ENCODE peak calls at places on chromosomes 12 and 14, in four cellular contexts. N, E, G and F are unnamed samples. For H3K4me1, the result is how much of the 10 kb centered on the place peaks cover.

GRCh38 chr14:105411017-105411941 is 8.3 kb upstream of the MTA1 start:
- DNase-seq in G (no peak), N (peak), E (peak), F (peak)

GRCh38 chr12:129385637-129385990 is 518.2 kb downstream of the TMEM132D start:
- DNase-seq in N (no peak), G (no peak), E (no peak), F (no peak)

GRCh38 chr14:95811813-95812212 is 64.8 kb upstream of the TUNAR start:
- DNase-seq in E (no peak), N (no peak), G (no peak), F (no peak)

GRCh38 chr14:77980475-77981321 is 180.8 kb downstream of the ADCK1 start:
- DNase-seq in N (no peak), G (peak), E (no peak), F (peak)

GRCh38 chr12:57735952-57736742 is 2.4 kb downstream of the AGAP2 start:
- DNase-seq in G (no peak), E (no peak), N (peak), F (peak)

GRCh38 chr12:46480724-46481123 is 108.2 kb upstream of the SLC38A2 start:
- DNase-seq in N (no peak), G (no peak), E (no peak), F (no peak)

GRCh38 chr12:75971253-75971652 is 60.3 kb downstream of the PHLDA1 start:
- DNase-seq in G (no peak), E (no peak), N (no peak), F (no peak)

GRCh38 chr12:70590549-70591226 is 46.5 kb downstream of the PTPRB start:
- DNase-seq in G (no peak), E (no peak), N (peak), F (no peak)

GRCh38 chr14:89851031-89851430 is 103.5 kb downstream of the EFCAB11 start:
- DNase-seq in G (no peak), E (no peak), N (peak), F (no peak)

GRCh38 chr14:96559571-96559970 is 57.4 kb downstream of the PAPOLA start:
- DNase-seq in G (no peak), E (no peak), N (no peak), F (no peak)

GRCh38 chr14:71932229-71932951 is at the start of gene RGS6:
- DNase-seq in E (no peak), N (peak), G (peak), F (no peak)

GRCh38 chr12:113056631-113057488 is at the start of gene DTX1:
- DNase-seq in G (peak), N (peak), E (no peak), F (no peak)

GRCh38 chr12:6954754-6955461 is 3.8 kb downstream of the PTPN6 start:
- DNase-seq in N (no peak), E (no peak), G (peak), F (no peak)

GRCh38 chr12:118060301-118061010 is 523 bp downstream of the WSB2 start:
- DNase-seq in N (no peak), E (no peak), G (peak), F (peak)

GRCh38 chr14:63212209-63212608 is 8.0 kb downstream of the RHOJ start:
- DNase-seq in E (no peak), G (no peak), N (no peak), F (no peak)

GRCh38 chr14:102659797-102660196 is 67.3 kb downstream of the RCOR1 start:
- DNase-seq in G (no peak), N (peak), E (no peak), F (no peak)

GRCh38 chr12:58242803-58243628 is 301.6 kb downstream of the ATP23 start:
- DNase-seq in G (no peak), E (no peak), N (no peak), F (no peak)

GRCh38 chr12:67541625-67541991 is 106.9 kb upstream of the DYRK2 start:
- DNase-seq in G (no peak), N (no peak), E (no peak), F (no peak)

GRCh38 chr14:88482524-88482923 is 72.3 kb downstream of the PTPN21 start:
- DNase-seq in N (no peak), E (no peak), G (no peak), F (no peak)

GRCh38 chr14:72715215-72715909 is 178.5 kb downstream of the DPF3 start:
- DNase-seq in G (peak), E (no peak), N (peak), F (no peak)

GRCh38 chr12:25102402-25102801 is 92.6 kb downstream of the DNAI7 start:
- DNase-seq in N (no peak), G (no peak), E (no peak), F (no peak)
- H3K4me3 ChIP-seq in N (no peak), G (no peak), E (no peak), F (no peak)

DNA sequence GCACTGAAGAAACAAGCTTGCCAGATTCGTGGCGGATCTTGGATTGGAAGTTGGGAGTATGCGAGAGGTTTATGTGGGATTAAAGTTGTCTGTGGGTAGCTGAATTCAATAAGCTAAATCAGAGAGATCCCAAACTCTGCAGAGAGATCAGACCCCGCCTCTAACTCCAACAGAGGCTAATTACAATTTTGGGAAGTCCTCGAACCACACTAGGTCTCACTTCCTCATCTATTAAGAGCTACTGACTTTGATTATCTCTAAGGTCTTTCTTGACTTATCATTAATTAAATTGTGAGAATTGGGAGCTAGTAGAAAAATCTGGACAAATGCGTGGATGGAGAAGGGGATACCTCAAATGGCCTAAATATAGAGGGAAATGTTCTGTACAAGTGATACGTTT is 9.1 kb downstream of the NTF3 start:
- DNase-seq in G (no peak), N (no peak), E (no peak), F (no peak)
- H3K4me1 ChIP-seq in G (under half), N (under half), E (under half), F (under half)

GRCh38 chr14:61749264-61749663 is 13.0 kb upstream of the SNAPC1 start:
- DNase-seq in N (peak), E (peak), G (no peak), F (no peak)
- H3K4me3 ChIP-seq in N (peak), E (peak), G (no peak), F (no peak)

GRCh38 chr12:122121341-122122192 is 43.0 kb downstream of the MLXIP start:
- DNase-seq in E (no peak), N (no peak), G (no peak), F (peak)
- H3K4me1 ChIP-seq in E (under half), N (under half), G (under half), F (half or more)

GRCh38 chr12:85036241-85036707 is at the start of the genes LRRIQ1 and TSPAN19:
- DNase-seq in N (peak), G (peak), E (peak), F (peak)
- H3K4me3 ChIP-seq in N (peak), G (peak), E (peak), F (no peak)

GRCh38 chr14:41916313-41916712 is 309.6 kb downstream of the LRFN5 start:
- DNase-seq in E (no peak), N (no peak), G (no peak), F (no peak)
- H3K4me1 ChIP-seq in E (under half), N (under half), G (under half), F (under half)

GRCh38 chr12:127060933-127061332 is 1206.0 kb upstream of the TMEM132C start:
- DNase-seq in G (no peak), N (no peak), E (no peak), F (no peak)
- H3K4me3 ChIP-seq in G (peak), N (no peak), E (peak), F (no peak)

GRCh38 chr14:58118097-58118496 is 33.9 kb downstream of the ARMH4 start:
- DNase-seq in N (no peak), E (no peak), G (no peak), F (no peak)
- H3K4me1 ChIP-seq in N (under half), E (under half), G (under half), F (under half)